ENCODE peak calls at places on chromosome 3, in seven cellular contexts. U is A172, W is SK-N-MC, S is H7, X is Kasumi-1, G is BE2C, Y is NCI-H446. B is an unnamed sample.

GRCh38 chr3:33063651-33064051 is 33.3 kb downstream of the GLB1 start:
- DNase-seq in U (peak; percentile 42), Y (no peak), X (no peak), W (no peak), S (no peak), G (no peak), B (peak; percentile 24)

GRCh38 chr3:169528289-169528688 is 135.2 kb downstream of the MECOM start:
- DNase-seq in G (no peak), X (no peak), U (no peak), S (no peak), W (no peak), Y (no peak), B (no peak)

GRCh38 chr3:194572131-194572789 is 61.0 kb downstream of the TMEM44 start:
- DNase-seq in Y (no peak), X (no peak), G (no peak), U (peak; percentile 97), S (no peak), W (no peak), B (no peak)

GRCh38 chr3:32401541-32402052 is 9.9 kb downstream of the CMTM7 start:
- DNase-seq in U (peak; percentile 78), S (peak; percentile 87), G (peak; percentile 77), Y (peak; percentile 94), W (no peak), X (peak; percentile 98), B (no peak)

GRCh38 chr3:27677554-27677953 is 44.6 kb downstream of the EOMES start:
- DNase-seq in S (no peak), Y (no peak), W (no peak), X (no peak), U (peak; percentile 79), G (no peak), B (no peak)

GRCh38 chr3:18351823-18352744 is 73.1 kb downstream of the SATB1 start:
- DNase-seq in X (no peak), S (no peak), Y (no peak), U (no peak), W (no peak), G (peak; percentile 11), B (no peak)

GRCh38 chr3:60064210-60065178 is 1014.7 kb upstream of the CFAP20DC start:
- DNase-seq in U (peak; percentile 63), Y (no peak), X (no peak), W (no peak), S (no peak), G (no peak), B (no peak)

GRCh38 chr3:194076486-194076885 is 59.5 kb upstream of the HES1 start:
- DNase-seq in U (no peak), Y (no peak), G (no peak), W (no peak), S (no peak), X (no peak), B (no peak)

GRCh38 chr3:95609411-95609810 is 1205.0 kb upstream of the EPHA6 start:
- DNase-seq in U (no peak), S (no peak), Y (peak; percentile 33), W (no peak), X (no peak), G (no peak), B (no peak)

GRCh38 chr3:184697845-184698244 is 14.0 kb downstream of the MAGEF1 start:
- DNase-seq in G (no peak), X (no peak), U (no peak), W (no peak), Y (no peak), S (no peak), B (no peak)

GRCh38 chr3:177615015-177615414 is 417.7 kb upstream of the TBL1XR1 start:
- DNase-seq in W (no peak), G (no peak), U (peak; percentile 41), Y (peak; percentile 11), S (no peak), X (peak; percentile 83), B (no peak)

GRCh38 chr3:53003320-53003719 is 42.6 kb downstream of the SFMBT1 start:
- DNase-seq in S (no peak), U (no peak), W (no peak), Y (no peak), G (no peak), X (no peak), B (no peak)

GRCh38 chr3:58577269-58577821 is at the start of gene FAM107A:
- DNase-seq in S (peak; percentile 69), Y (no peak), X (no peak), U (no peak), G (no peak), W (no peak), B (no peak)

GRCh38 chr3:195916991-195917390 is 8.6 kb upstream of the TNK2 start:
- DNase-seq in U (no peak), S (no peak), Y (no peak), W (no peak), G (no peak), X (no peak), B (no peak)

GRCh38 chr3:39349080-39349479 is 19.6 kb downstream of the CCR8 start:
- DNase-seq in S (no peak), U (no peak), Y (no peak), X (no peak), W (no peak), G (no peak), B (no peak)

GRCh38 chr3:36124118-36124796 is 256.0 kb upstream of the STAC start:
- DNase-seq in G (peak; percentile 58), U (peak; percentile 66), W (no peak), S (peak; percentile 1), X (no peak), Y (peak; percentile 42), B (no peak)

GRCh38 chr3:120773932-120774331 is 31.4 kb downstream of the GTF2E1 start:
- DNase-seq in G (no peak), W (no peak), U (peak; percentile 80), S (no peak), Y (no peak), X (no peak), B (no peak)

GRCh38 chr3:13106308-13106970 is 33.2 kb upstream of the IQSEC1 start:
- DNase-seq in S (no peak), Y (no peak), G (no peak), W (no peak), X (no peak), U (peak; percentile 26), B (no peak)

GRCh38 chr3:120854908-120855526 is 53.0 kb upstream of the STXBP5L start:
- DNase-seq in S (no peak), W (no peak), U (no peak), X (no peak), Y (peak; percentile 22), G (no peak), B (no peak)

GRCh38 chr3:167876603-167877325 is 141.2 kb downstream of the SERPINI1 start:
- DNase-seq in W (no peak), Y (peak; percentile 16), U (peak; percentile 87), G (no peak), S (no peak), X (peak; percentile 40), B (no peak)

GRCh38 chr3:59995563-59995962 is 945.7 kb upstream of the CFAP20DC start:
- DNase-seq in W (no peak), S (no peak), U (no peak), X (no peak), G (no peak), Y (no peak), B (no peak)

GRCh38 chr3:129558772-129559564 is 16.0 kb downstream of the H1-8 start:
- DNase-seq in Y (no peak), U (peak; percentile 99), W (no peak), S (no peak), G (peak; percentile 70), X (no peak), B (no peak)

GRCh38 chr3:42051384-42052131 is 39.6 kb upstream of the TRAK1 start:
- DNase-seq in G (no peak), S (no peak), X (no peak), U (no peak), Y (no peak), W (no peak), B (no peak)

GRCh38 chr3:127953636-127954035 is 38.6 kb downstream of the KBTBD12 start:
- DNase-seq in X (no peak), W (no peak), U (no peak), G (no peak), Y (no peak), S (no peak), B (no peak)

GRCh38 chr3:66693461-66693912 is 192.7 kb upstream of the LRIG1 start:
- DNase-seq in S (no peak), X (no peak), W (no peak), Y (peak; percentile 51), U (no peak), G (no peak), B (no peak)

GRCh38 chr3:4821975-4822374 is 157.3 kb upstream of the BHLHE40 start:
- DNase-seq in X (no peak), U (no peak), G (no peak), W (no peak), Y (no peak), S (no peak), B (peak; percentile 71)

GRCh38 chr3:123419156-123419849 is 29.6 kb downstream of the ADCY5 start:
- DNase-seq in W (no peak), G (no peak), U (no peak), X (no peak), Y (no peak), S (no peak), B (no peak)

GRCh38 chr3:79314962-79315361 is 452.8 kb downstream of the ROBO1 start:
- DNase-seq in X (no peak), G (no peak), S (no peak), Y (no peak), W (no peak), U (no peak), B (no peak)

GRCh38 chr3:17466028-17466427 is 276.4 kb downstream of the TBC1D5 start:
- DNase-seq in X (no peak), S (no peak), G (no peak), W (no peak), Y (no peak), U (no peak), B (no peak)

GRCh38 chr3:71447803-71448202 is 135.7 kb downstream of the FOXP1 start:
- DNase-seq in X (peak; percentile 51), G (no peak), Y (no peak), S (no peak), W (no peak), U (no peak), B (no peak)

GRCh38 chr3:156489462-156489911 is 65.4 kb downstream of the SSR3 start:
- DNase-seq in X (no peak), U (peak; percentile 30), G (no peak), S (no peak), Y (no peak), W (no peak), B (no peak)

GRCh38 chr3:126912027-126912422 is 70.9 kb upstream of the PLXNA1 start:
- DNase-seq in Y (no peak), X (no peak), G (no peak), S (no peak), U (no peak), W (no peak), B (no peak)

GRCh38 chr3:85571835-85572234 is 613.0 kb downstream of the CADM2 start:
- DNase-seq in S (no peak), X (no peak), G (no peak), U (peak; percentile 8), Y (no peak), W (no peak), B (no peak)

GRCh38 chr3:112647122-112647521 is 6.2 kb upstream of the CCDC80 start:
- DNase-seq in U (peak; percentile 90), W (no peak), Y (no peak), X (no peak), G (no peak), S (no peak), B (no peak)

GRCh38 chr3:47571391-47572165 is 7.1 kb downstream of the CSPG5 start:
- DNase-seq in G (no peak), S (no peak), W (no peak), X (no peak), U (no peak), Y (peak; percentile 21), B (no peak)

GRCh38 chr3:16498130-16498890 is 15.2 kb downstream of the RFTN1 start:
- DNase-seq in S (peak; percentile 63), G (no peak), W (no peak), U (no peak), X (peak; percentile 19), Y (no peak), B (no peak)

GRCh38 chr3:15309662-15310335 is 22.6 kb downstream of the SH3BP5 start:
- DNase-seq in W (no peak), X (no peak), Y (peak; percentile 49), U (no peak), G (no peak), S (no peak), B (no peak)

GRCh38 chr3:128584412-128585020 is 66.1 kb downstream of the RPN1 start:
- DNase-seq in W (no peak), U (peak; percentile 86), Y (peak; percentile 82), G (peak; percentile 94), X (peak; percentile 78), S (peak; percentile 93), B (no peak)

B was measured in stimulated activated CD8-positive, alpha-beta memory T cell treated with anti-CD3 and anti-CD28 coated beads, Interleukin-4, amount 100 ng/mL, for 4 hours.